ENCODE peak calls at places on chromosomes 13 and 19, in seven cellular contexts. V is H9, Z is mesendoderm, T is H1, R is mesenchymal stem cell, O is IMR-90, X is trophoblast cell. S is an unnamed sample.

GRCh38 chr13:23847545-23847944 is 41.7 kb downstream of the MIPEP start:
- DNase-seq in V (no peak), Z (peak), T (no peak), R (no peak), O (no peak), X (no peak), S (no peak)

GRCh38 chr13:111462221-111462764 is 141.9 kb downstream of the TEX29 start:
- DNase-seq in V (no peak), Z (no peak), T (peak), R (no peak), O (no peak), X (no peak), S (no peak)

GRCh38 chr19:16386619-16387240 is 62.1 kb downstream of the KLF2 start:
- DNase-seq in V (peak), Z (peak), T (no peak), R (peak), O (peak), X (no peak), S (peak)

GRCh38 chr19:50415661-50416033 is 3.1 kb upstream of the SPIB start:
- DNase-seq in V (peak), Z (no peak), T (no peak), R (no peak), O (no peak), X (no peak), S (no peak)

GRCh38 chr19:14434543-14435319 is 1.6 kb downstream of the PKN1 start:
- DNase-seq in V (no peak), Z (no peak), T (no peak), R (peak), O (peak), X (peak), S (no peak)

GRCh38 chr13:53206455-53206854 is 177.8 kb downstream of the OLFM4 start:
- DNase-seq in V (no peak), Z (peak), T (no peak), R (no peak), O (no peak), X (no peak), S (no peak)

GRCh38 chr13:114017966-114018365 is 44.1 kb upstream of the C13orf46 start:
- DNase-seq in V (no peak), Z (no peak), T (no peak), R (no peak), O (no peak), X (no peak), S (no peak)

GRCh38 chr13:64074989-64075474 is 2659.4 kb upstream of the PCDH20 start:
- DNase-seq in V (no peak), Z (no peak), T (no peak), R (no peak), O (no peak), X (no peak), S (no peak)

GRCh38 chr19:50412419-50412818 is 6.3 kb upstream of the SPIB start:
- DNase-seq in V (no peak), Z (no peak), T (no peak), R (no peak), O (no peak), X (no peak), S (no peak)

GRCh38 chr13:98540476-98540875 is 36.4 kb downstream of the STK24 start:
- DNase-seq in V (no peak), Z (no peak), T (no peak), R (no peak), O (no peak), X (no peak), S (no peak)

GRCh38 chr19:49512970-49513745 is 697 bp downstream of the FCGRT start:
- DNase-seq in V (peak), Z (peak), T (peak), R (peak), O (no peak), X (peak), S (peak)

GRCh38 chr13:33466262-33466661 is 180.7 kb upstream of the STARD13 start:
- DNase-seq in V (no peak), Z (no peak), T (no peak), R (no peak), O (no peak), X (no peak), S (no peak)

GRCh38 chr13:110509478-110509926 is 52.0 kb downstream of the RAB20 start:
- DNase-seq in V (no peak), Z (no peak), T (no peak), R (peak), O (peak), X (no peak), S (no peak)

GRCh38 chr13:38970380-38971051 is 20.1 kb downstream of the STOML3 start:
- DNase-seq in V (no peak), Z (peak), T (no peak), R (no peak), O (no peak), X (no peak), S (no peak)

GRCh38 chr19:16895467-16896097 is 6.8 kb downstream of the F2RL3 start:
- DNase-seq in V (no peak), Z (no peak), T (no peak), R (peak), O (no peak), X (no peak), S (peak)

GRCh38 chr13:70960841-70961443 is 852.7 kb upstream of the KLHL1 start:
- DNase-seq in V (no peak), Z (peak), T (no peak), R (peak), O (peak), X (no peak), S (peak)

GRCh38 chr13:22049384-22049783 is 378.5 kb downstream of the FGF9 start:
- DNase-seq in V (no peak), Z (no peak), T (no peak), R (peak), O (peak), X (no peak), S (no peak)

GRCh38 chr19:3464797-3465235 is 15.5 kb downstream of the SMIM24 start:
- DNase-seq in V (no peak), Z (peak), T (no peak), R (peak), O (no peak), X (no peak), S (no peak)

GRCh38 chr13:28273919-28274318 is 135.6 kb downstream of the PAN3 start:
- DNase-seq in V (no peak), Z (peak), T (no peak), R (no peak), O (peak), X (no peak), S (no peak)
- H2AK5ac ChIP-seq in V (no peak), Z (no peak), T (no peak), R (no peak), O (no peak), X (no peak), S (no peak)

DNA sequence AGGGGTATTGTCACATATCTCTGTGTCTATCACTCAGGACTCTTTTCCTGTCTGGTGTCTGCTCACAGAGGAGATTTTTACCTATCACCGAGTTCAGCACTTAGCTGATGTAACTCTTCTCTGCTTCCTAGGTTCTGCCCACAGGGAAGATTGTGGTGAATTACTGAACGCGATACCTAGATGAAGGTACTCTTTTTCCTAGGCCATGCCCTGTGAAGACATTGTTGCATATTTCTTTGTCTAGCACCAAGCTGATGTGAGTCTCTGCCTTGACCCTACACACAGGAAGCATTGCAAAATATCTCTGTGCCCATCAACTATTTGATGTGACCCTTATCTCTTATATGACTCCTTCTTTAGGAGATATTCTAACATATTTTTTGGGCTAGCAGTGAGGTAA is 72.1 kb upstream of the ZNF43 start:
- DNase-seq in V (no peak), Z (no peak), T (no peak), R (no peak), O (no peak), X (peak), S (no peak)
- H2AK5ac ChIP-seq in V (no peak), Z (no peak), T (no peak), R (no peak), O (no peak), X (no peak), S (no peak)

DNA sequence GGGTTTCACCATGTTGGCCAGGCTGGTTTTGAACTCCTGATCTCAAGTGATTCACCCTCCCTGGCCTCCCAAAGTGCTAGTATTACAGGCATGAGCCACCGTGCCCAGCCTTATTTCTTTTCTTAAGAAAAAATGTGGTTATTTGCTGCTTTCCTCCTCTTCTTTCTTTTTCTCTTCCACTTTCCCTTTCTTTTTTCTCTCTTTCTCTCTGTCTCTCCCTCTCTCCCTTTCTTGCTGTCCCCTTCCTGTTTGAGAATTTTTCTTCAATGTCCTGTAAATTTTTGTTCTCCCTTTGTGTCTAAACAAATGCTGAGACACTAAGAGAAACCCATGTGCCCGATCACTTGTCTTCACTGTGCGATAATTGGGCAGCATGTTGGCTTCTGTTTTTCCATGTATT is 2.2 kb downstream of the LEUTX start:
- DNase-seq in V (no peak), Z (no peak), T (no peak), R (no peak), O (no peak), X (no peak), S (no peak)
- H2AK5ac ChIP-seq in V (no peak), Z (no peak), T (no peak), R (no peak), O (no peak), X (no peak), S (no peak)

GRCh38 chr19:8117991-8118390 is 31.4 kb downstream of the FBN3 start:
- DNase-seq in V (no peak), Z (no peak), T (no peak), R (no peak), O (no peak), X (no peak), S (no peak)

GRCh38 chr19:8113017-8113416 is 36.4 kb downstream of the FBN3 start:
- DNase-seq in V (no peak), Z (peak), T (no peak), R (no peak), O (no peak), X (peak), S (no peak)

GRCh38 chr19:8115805-8116396 is 33.5 kb downstream of the FBN3 start:
- DNase-seq in V (no peak), Z (no peak), T (no peak), R (no peak), O (no peak), X (no peak), S (no peak)

GRCh38 chr19:8120636-8121480 is 28.5 kb downstream of the FBN3 start:
- DNase-seq in V (peak), Z (peak), T (peak), R (no peak), O (no peak), X (no peak), S (no peak)

DNA sequence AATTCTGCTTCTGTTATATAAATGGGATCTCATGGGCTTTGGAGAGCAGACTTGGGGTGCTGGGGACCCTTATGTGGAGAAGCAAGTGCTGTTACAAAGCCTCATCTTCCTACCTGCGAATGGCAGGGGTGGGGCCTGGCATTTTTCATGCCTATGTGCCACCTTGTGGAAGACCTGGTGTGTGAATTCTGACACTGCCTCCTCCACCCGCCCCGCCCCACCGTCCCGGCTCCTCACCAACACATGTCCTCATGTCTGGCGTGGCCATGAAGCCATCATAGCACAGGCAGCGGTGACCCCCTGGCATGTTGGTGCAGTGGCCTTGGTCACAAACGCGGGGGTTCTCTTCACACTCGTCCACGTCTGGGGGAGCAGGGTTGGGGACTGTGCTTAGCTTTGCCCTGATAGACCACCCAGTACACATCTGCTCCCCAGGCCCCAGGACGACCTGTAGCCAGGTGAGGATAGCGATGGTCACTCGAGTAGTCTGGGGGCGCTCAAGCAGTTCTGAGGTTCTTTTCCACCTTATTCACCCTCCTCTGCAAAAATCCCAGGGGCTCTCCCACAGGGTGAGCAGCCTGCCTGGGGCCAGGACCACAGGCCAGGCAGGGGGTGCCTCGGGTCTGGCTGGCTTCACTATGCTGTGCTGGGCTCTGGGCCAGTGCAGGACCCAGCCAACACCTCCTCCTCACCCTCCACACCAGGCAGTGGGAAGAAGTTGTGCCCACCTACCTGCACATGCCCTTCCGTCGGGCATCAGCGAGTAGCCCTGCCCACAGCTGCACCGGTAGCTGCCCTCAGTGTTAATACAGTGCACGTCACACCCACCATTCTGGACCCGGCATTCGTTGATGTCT is 32.7 kb downstream of the FBN3 start:
- DNase-seq in V (no peak), Z (no peak), T (no peak), R (no peak), O (no peak), X (no peak), S (no peak)
- H2AK5ac ChIP-seq in V (no peak), Z (no peak), T (no peak), R (no peak), O (no peak), X (no peak), S (no peak)

S was measured in neuronal stem cell.